ENCODE peak calls at places on chromosomes 7 and 10, in six cellular contexts. I, F, K, T, Y and B are unnamed samples.

GRCh38 chr10:13969792-13970140 is 361.0 kb downstream of the FRMD4A start:
- DNase-seq in K (no peak), Y (no peak), I (no peak), T (no peak), F (no peak), B (no peak)

GRCh38 chr10:79195091-79195923 is 126.5 kb downstream of the ZMIZ1 start:
- DNase-seq in F (peak; percentile 85), K (peak; percentile 87), I (peak; percentile 96), T (peak; percentile 94), Y (peak; percentile 93), B (peak; percentile 89)

GRCh38 chr7:82469207-82469606 is 25.6 kb upstream of the CACNA2D1 start:
- DNase-seq in I (no peak), Y (no peak), F (no peak), T (no peak), K (no peak), B (no peak)

GRCh38 chr7:16668049-16668858 is 22.3 kb downstream of the BZW2 start:
- DNase-seq in T (peak; percentile 80), K (peak; percentile 33), I (no peak), F (peak; percentile 54), Y (peak; percentile 73), B (peak; percentile 87)

GRCh38 chr10:88881335-88881734 is 1.3 kb downstream of the STAMBPL1 start:
- DNase-seq in T (no peak), I (no peak), F (peak; percentile 20), Y (no peak), K (no peak), B (no peak)

GRCh38 chr7:30062587-30062986 is 34.4 kb downstream of the PLEKHA8 start:
- DNase-seq in F (peak; percentile 66), Y (no peak), T (no peak), I (no peak), K (no peak), B (no peak)

GRCh38 chr10:18501198-18501597 is 150.2 kb downstream of the NSUN6 start:
- DNase-seq in Y (no peak), T (no peak), K (no peak), F (no peak), I (no peak), B (no peak)

GRCh38 chr10:119480667-119481066 is 61.9 kb downstream of the RGS10 start:
- DNase-seq in I (no peak), K (no peak), Y (no peak), F (no peak), T (no peak), B (no peak)

GRCh38 chr7:21113609-21114416 is 314.1 kb upstream of the SP4 start:
- DNase-seq in F (no peak), Y (no peak), T (no peak), K (no peak), I (no peak), B (no peak)

DNA sequence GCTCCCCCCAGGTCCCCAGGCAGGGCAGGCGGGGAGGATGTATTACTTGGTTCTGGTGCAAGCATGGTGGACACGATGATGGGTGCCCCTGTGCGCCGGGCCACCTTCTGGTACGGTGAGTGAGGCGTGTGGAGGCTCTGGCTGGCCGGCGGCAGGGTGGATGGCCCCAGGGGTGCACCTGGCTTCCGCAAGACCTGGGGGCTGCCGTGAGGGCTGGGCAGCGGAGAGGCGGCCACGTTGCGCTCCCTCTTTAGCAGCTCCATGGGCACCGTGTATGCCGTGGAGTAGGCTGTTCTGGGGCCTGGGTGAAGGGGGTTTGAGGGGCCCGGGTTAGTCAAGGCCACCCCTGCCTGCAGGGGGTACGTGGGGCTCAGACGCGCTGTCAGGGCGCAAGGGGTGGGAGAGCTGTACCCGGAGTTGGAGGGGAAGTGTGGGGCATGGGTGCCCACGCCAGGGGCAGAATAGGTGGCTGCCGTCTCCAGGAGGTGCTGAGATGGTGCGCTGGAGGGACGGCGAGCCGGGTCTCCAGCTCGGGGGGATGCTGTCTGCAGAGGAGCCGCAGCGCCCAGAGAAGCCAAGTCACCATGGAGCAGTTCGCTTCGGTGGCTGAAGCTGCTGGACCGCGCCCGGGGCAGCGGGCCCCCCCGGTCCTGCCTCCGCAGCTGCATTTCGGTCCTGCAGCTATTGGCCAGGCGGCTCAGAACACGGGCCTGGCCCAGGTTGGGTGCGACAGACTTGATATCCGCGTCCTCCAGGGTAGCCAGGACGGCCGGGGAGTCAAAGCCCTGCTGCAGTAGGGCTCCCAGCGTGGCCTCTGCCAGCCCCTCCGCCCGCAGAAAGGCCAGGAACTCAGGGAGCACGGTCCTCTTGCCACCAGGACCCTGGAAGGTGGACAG is 84.4 kb downstream of the ZRANB1 start:
- DNase-seq in T (no peak), F (no peak), I (no peak), K (no peak), Y (no peak), B (no peak)
- H3K4me1 ChIP-seq in T (peaks cover 6% of the 10 kb centered on the region), F (peaks cover 32% of the 10 kb centered on the region), I (peaks cover 37% of the 10 kb centered on the region), K (peaks cover 41% of the 10 kb centered on the region), Y (peaks cover 13% of the 10 kb centered on the region), B (no peaks in the 10 kb centered on the region)

GRCh38 chr10:96586419-96587254 is at the start of gene TM9SF3:
- DNase-seq in T (peak; percentile 95), Y (peak; percentile 97), F (peak; percentile 97), K (peak; percentile 94), I (peak; percentile 99), B (peak; percentile 92)
- H3K4me1 ChIP-seq in T (peaks cover 20% of the 10 kb centered on the region), Y (peaks cover 49% of the 10 kb centered on the region), F (peaks cover 8% of the 10 kb centered on the region), K (peaks cover 41% of the 10 kb centered on the region), I (peaks cover 61% of the 10 kb centered on the region), B (no peaks in the 10 kb centered on the region)

GRCh38 chr7:137937202-137937560 is 64.7 kb downstream of the CREB3L2 start:
- DNase-seq in I (no peak), K (no peak), T (peak; percentile 50), F (no peak), Y (no peak), B (no peak)
- H3K4me1 ChIP-seq in I (peaks cover 53% of the 10 kb centered on the region), K (peaks cover 44% of the 10 kb centered on the region), T (peaks cover 54% of the 10 kb centered on the region), F (peaks cover 38% of the 10 kb centered on the region), Y (peaks cover 54% of the 10 kb centered on the region), B (peaks cover 16% of the 10 kb centered on the region)

DNA sequence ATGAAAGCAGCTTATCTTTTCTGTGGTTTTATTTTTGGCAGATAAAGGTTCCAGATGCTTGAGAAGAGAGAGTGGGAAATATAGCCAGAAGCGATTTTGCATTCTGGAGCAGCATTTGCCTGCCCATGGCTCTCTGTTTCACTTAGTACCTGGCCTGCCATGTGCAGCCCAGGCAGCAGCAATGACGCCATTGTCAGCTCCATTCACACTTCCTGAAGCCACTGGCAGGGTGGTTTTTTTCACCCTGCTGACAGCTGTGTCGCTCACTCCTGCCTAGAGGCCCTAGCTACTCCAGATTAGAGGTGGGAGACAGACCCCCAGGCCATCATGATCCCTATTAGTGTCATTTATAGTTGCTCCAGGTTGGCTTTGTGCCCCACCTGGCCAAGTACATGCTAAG is 30.1 kb upstream of the NEUROD6 start:
- DNase-seq in F (peak; percentile 9), K (no peak), T (no peak), I (no peak), Y (no peak), B (no peak)
- H3K4me1 ChIP-seq in F (no peaks in the 10 kb centered on the region), K (no peaks in the 10 kb centered on the region), T (no peaks in the 10 kb centered on the region), I (no peaks in the 10 kb centered on the region), Y (no peaks in the 10 kb centered on the region), B (no peaks in the 10 kb centered on the region)

DNA sequence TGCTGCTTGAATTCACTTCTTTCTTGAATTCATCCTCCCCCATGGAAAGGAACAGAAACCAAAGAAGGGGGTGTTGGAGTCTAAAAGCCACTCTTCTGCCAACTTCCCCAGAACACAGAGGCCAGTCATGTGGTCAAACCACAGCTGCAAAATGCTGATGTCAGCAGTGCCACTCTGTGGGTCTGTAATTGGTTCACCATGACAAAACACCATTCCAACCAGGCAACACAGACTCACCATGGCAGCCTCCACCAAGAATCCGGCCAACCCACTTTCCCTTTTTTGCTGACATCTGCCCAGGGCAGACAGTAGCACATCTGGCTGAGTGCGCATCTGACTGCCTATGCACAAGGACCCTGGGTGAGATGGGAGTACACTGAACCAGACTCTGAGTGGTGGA is 16.8 kb downstream of the OSBPL3 start:
- DNase-seq in K (peak; percentile 17), F (no peak), Y (no peak), T (peak; percentile 49), I (peak; percentile 84), B (no peak)
- H3K4me1 ChIP-seq in K (no peaks in the 10 kb centered on the region), F (peaks cover 16% of the 10 kb centered on the region), Y (peaks cover 20% of the 10 kb centered on the region), T (no peaks in the 10 kb centered on the region), I (peaks cover 60% of the 10 kb centered on the region), B (no peaks in the 10 kb centered on the region)

DNA sequence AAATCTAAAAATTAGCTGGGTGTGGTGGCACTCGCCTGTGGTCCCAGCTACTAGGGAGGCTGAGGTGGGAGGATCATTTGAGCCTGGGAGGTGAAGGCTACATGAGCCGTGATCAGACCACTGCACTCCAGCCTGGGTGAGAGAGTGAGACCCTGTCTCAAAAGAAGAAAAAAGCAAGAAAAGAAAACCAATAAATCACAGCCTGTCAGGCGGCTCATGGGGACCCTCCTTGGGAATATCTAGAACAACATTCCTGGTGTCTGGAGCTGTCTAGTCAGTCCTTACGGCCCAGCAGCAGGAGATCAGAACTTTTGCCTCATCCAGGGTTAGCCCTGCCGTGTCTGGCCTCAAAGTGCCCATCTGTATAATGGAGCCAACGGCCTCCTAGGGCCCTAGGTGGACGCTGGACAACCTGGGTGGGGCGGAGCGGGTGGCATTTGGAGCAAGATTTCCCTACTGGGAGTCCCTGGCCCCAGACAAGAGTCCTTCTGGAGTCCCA is 130.7 kb upstream of the TNRC18 start:
- DNase-seq in F (no peak), K (no peak), Y (peak; percentile 68), I (no peak), T (no peak), B (no peak)
- H3K4me1 ChIP-seq in F (peaks cover 6% of the 10 kb centered on the region), K (peaks cover 33% of the 10 kb centered on the region), Y (peaks cover 32% of the 10 kb centered on the region), I (peaks cover 57% of the 10 kb centered on the region), T (peaks cover 30% of the 10 kb centered on the region), B (no peaks in the 10 kb centered on the region)

DNA sequence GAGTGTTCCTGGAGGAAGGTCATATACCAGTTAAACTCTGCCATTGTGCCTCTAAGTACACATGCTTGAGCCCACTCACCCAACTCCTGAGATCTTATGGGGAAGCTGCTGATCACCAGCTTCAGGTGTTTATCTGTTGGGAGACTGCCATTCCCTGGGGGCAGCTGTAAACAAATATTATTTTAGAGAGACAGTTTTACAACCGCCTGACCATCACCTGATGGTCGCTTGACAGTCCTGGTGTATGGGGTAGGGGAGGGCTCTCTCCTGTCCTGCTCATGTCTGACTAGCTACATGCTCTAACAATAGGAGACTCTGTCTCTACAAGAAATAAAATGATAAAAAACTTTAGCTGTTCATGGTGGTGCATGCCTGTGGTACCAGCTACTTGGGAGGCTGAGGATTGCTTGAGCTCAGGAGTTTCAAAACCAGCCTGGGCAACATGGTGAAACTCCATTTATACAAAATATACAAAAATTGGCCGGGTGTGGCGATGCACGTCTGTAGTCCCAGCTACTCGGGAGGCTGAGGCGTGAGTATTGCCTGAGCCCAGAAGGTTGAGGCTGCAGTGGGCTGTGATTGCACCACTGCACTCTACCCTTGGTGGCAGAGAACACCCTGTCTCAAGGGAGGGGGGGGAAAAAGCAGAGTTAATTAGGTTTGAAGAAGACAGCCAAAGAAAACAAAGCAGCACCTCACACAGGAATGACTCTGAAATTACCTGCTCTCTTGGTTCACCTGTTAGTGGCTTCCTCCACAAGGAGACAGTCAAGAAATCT is 109.8 kb downstream of the EEPD1 start:
- DNase-seq in Y (no peak), F (no peak), I (no peak), T (no peak), K (no peak), B (no peak)
- H3K4me1 ChIP-seq in Y (peaks cover 46% of the 10 kb centered on the region), F (peaks cover 10% of the 10 kb centered on the region), I (peaks cover 64% of the 10 kb centered on the region), T (peaks cover 27% of the 10 kb centered on the region), K (peaks cover 22% of the 10 kb centered on the region), B (peaks cover 3% of the 10 kb centered on the region)